ENCODE peak calls at places on chromosomes 3 and 15, in nine cellular contexts. One of them, this sample, is unnamed.

GRCh38 chr15:49908571-49909295 is 210.3 kb downstream of the ATP8B4 start:
- DNase-seq in BJ: no peak
- DNase-seq in GM20000: no peak
- DNase-seq in AG04449: no peak
- DNase-seq in mesothelial cell of epicardium: no peak
- DNase-seq in left ventricle myocardium inferior: no peak
- DNase-seq in A549: no peak
- DNase-seq in AG10803: no peak
- DNase-seq in transverse colon: no peak
- DNase-seq in this sample: no peak

GRCh38 chr15:86178845-86179244 is 99.2 kb downstream of the AGBL1 start:
- DNase-seq in GM20000: no peak
- DNase-seq in AG04449: no peak
- DNase-seq in AG10803: no peak
- DNase-seq in left ventricle myocardium inferior: no peak
- DNase-seq in transverse colon: no peak
- DNase-seq in BJ: no peak
- DNase-seq in mesothelial cell of epicardium: no peak
- DNase-seq in A549: peak; percentile 7
- DNase-seq in this sample: no peak

GRCh38 chr3:136261826-136262225 is 11.7 kb downstream of the PCCB start:
- DNase-seq in BJ: no peak
- DNase-seq in transverse colon: no peak
- DNase-seq in left ventricle myocardium inferior: no peak
- DNase-seq in AG10803: no peak
- DNase-seq in GM20000: no peak
- DNase-seq in A549: no peak
- DNase-seq in mesothelial cell of epicardium: no peak
- DNase-seq in AG04449: no peak
- DNase-seq in this sample: no peak

GRCh38 chr3:119637679-119638525 is 22.5 kb downstream of the POPDC2 start:
- DNase-seq in left ventricle myocardium inferior: no peak
- DNase-seq in AG10803: peak; percentile 90
- DNase-seq in transverse colon: no peak
- DNase-seq in mesothelial cell of epicardium: no peak
- DNase-seq in AG04449: peak; percentile 79
- DNase-seq in BJ: peak; percentile 87
- DNase-seq in GM20000: peak; percentile 30
- DNase-seq in A549: peak; percentile 54
- DNase-seq in this sample: peak; percentile 32

GRCh38 chr3:71225951-71226564 is 357.5 kb downstream of the FOXP1 start:
- DNase-seq in left ventricle myocardium inferior: no peak
- DNase-seq in A549: no peak
- DNase-seq in AG10803: peak; percentile 28
- DNase-seq in transverse colon: no peak
- DNase-seq in AG04449: no peak
- DNase-seq in GM20000: no peak
- DNase-seq in mesothelial cell of epicardium: no peak
- DNase-seq in BJ: no peak
- DNase-seq in this sample: no peak

GRCh38 chr3:105580551-105580950 is 213.8 kb downstream of the ALCAM start:
- DNase-seq in GM20000: no peak
- DNase-seq in AG04449: no peak
- DNase-seq in AG10803: peak; percentile 89
- DNase-seq in mesothelial cell of epicardium: no peak
- DNase-seq in transverse colon: no peak
- DNase-seq in A549: no peak
- DNase-seq in left ventricle myocardium inferior: no peak
- DNase-seq in BJ: no peak
- DNase-seq in this sample: peak; percentile 84

GRCh38 chr3:179452872-179453271 is 1.6 kb upstream of the GNB4 start:
- DNase-seq in AG04449: no peak
- DNase-seq in BJ: no peak
- DNase-seq in mesothelial cell of epicardium: no peak
- DNase-seq in AG10803: peak; percentile 28
- DNase-seq in transverse colon: no peak
- DNase-seq in left ventricle myocardium inferior: no peak
- DNase-seq in GM20000: no peak
- DNase-seq in A549: no peak
- DNase-seq in this sample: no peak

GRCh38 chr15:47443839-47444238 is 273.5 kb upstream of the SEMA6D start:
- DNase-seq in left ventricle myocardium inferior: no peak
- DNase-seq in transverse colon: no peak
- DNase-seq in AG04449: no peak
- DNase-seq in AG10803: no peak
- DNase-seq in BJ: no peak
- DNase-seq in A549: no peak
- DNase-seq in GM20000: no peak
- DNase-seq in mesothelial cell of epicardium: no peak
- DNase-seq in this sample: no peak

GRCh38 chr15:88954431-88955277 is 41.5 kb upstream of the MFGE8 start:
- DNase-seq in BJ: no peak
- DNase-seq in left ventricle myocardium inferior: peak; percentile 59
- DNase-seq in A549: no peak
- DNase-seq in transverse colon: no peak
- DNase-seq in GM20000: no peak
- DNase-seq in AG04449: peak; percentile 23
- DNase-seq in mesothelial cell of epicardium: no peak
- DNase-seq in AG10803: peak; percentile 69
- DNase-seq in this sample: no peak

GRCh38 chr3:172770382-172770781 is 19.9 kb downstream of the ECT2 start:
- DNase-seq in BJ: no peak
- DNase-seq in left ventricle myocardium inferior: no peak
- DNase-seq in transverse colon: no peak
- DNase-seq in AG10803: no peak
- DNase-seq in A549: no peak
- DNase-seq in mesothelial cell of epicardium: no peak
- DNase-seq in GM20000: no peak
- DNase-seq in AG04449: no peak
- DNase-seq in this sample: no peak

GRCh38 chr15:29403778-29404177 is 134.2 kb upstream of the NSMCE3 start:
- DNase-seq in mesothelial cell of epicardium: no peak
- DNase-seq in AG10803: no peak
- DNase-seq in AG04449: no peak
- DNase-seq in A549: peak; percentile 27
- DNase-seq in left ventricle myocardium inferior: no peak
- DNase-seq in transverse colon: no peak
- DNase-seq in BJ: no peak
- DNase-seq in GM20000: no peak
- DNase-seq in this sample: no peak

GRCh38 chr15:42094512-42094963 is at the start of gene PLA2G4D:
- DNase-seq in A549: no peak
- DNase-seq in transverse colon: no peak
- DNase-seq in mesothelial cell of epicardium: no peak
- DNase-seq in GM20000: no peak
- DNase-seq in AG10803: no peak
- DNase-seq in AG04449: no peak
- DNase-seq in left ventricle myocardium inferior: no peak
- DNase-seq in BJ: no peak
- DNase-seq in this sample: no peak

GRCh38 chr3:14863324-14864100 is 44.8 kb downstream of the FGD5 start:
- DNase-seq in mesothelial cell of epicardium: no peak
- DNase-seq in GM20000: no peak
- DNase-seq in left ventricle myocardium inferior: no peak
- DNase-seq in BJ: no peak
- DNase-seq in AG10803: no peak
- DNase-seq in AG04449: no peak
- DNase-seq in transverse colon: no peak
- DNase-seq in A549: no peak
- DNase-seq in this sample: no peak
- TF ChIP-seq CTCF in mesothelial cell of epicardium: no peak
- TF ChIP-seq CTCF in GM20000: no peak
- TF ChIP-seq CTCF in left ventricle myocardium inferior: peak; percentile 45
- TF ChIP-seq CTCF in BJ: peak; percentile 19
- TF ChIP-seq CTCF in AG10803: peak; percentile 22
- TF ChIP-seq CTCF in AG04449: no peak
- TF ChIP-seq CTCF in transverse colon: no peak
- TF ChIP-seq CTCF in A549: no peak
- TF ChIP-seq CTCF in this sample: peak; percentile 10

DNA sequence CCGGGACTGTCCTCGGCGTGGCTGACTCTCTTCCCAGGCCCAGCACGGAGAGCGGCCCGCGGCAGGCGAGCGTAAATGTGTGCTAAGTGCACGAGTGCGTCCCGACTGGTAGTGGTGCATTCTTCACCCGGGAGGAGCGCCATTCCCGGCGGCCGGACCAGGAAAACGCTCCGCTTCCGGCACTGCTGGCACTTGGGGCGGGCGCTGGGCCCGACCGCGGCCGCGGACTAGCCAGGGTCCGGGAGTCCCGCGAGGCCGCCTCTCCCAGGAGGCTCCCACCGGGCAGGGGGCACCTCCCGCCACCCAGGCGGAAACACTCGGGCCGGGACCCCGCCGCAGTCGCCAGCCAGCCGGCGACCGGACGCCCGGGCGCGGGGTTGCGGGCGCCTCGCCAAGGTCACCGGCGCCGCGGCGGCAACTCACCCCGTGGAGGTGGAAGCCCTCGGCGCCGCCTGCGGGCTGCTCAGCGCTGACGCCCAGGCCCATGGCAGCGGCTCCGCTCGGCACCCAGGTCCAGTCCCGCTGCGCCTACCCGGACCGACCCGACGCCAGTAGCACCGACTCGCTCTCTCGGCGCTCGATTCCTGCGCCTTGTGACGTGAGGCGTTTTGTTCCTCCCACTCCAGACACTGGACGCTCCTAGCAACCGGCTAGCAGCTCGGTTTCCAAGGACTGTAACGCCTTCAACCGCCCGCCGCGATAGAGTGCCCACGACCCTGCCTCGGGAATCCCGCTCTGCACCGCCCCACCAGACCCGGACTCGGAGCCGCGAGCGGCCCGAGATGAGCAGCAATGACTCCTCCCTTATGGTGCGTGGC is at the start of the genes GORASP1 and TTC21A:
- DNase-seq in BJ: peak; percentile 41
- DNase-seq in left ventricle myocardium inferior: peak; percentile 90
- DNase-seq in GM20000: peak; percentile 89
- DNase-seq in mesothelial cell of epicardium: peak; percentile 83
- DNase-seq in transverse colon: peak; percentile 91
- DNase-seq in AG04449: no peak
- DNase-seq in A549: peak; percentile 82
- DNase-seq in AG10803: peak; percentile 86
- DNase-seq in this sample: peak; percentile 63
- TF ChIP-seq CTCF in BJ: no peak
- TF ChIP-seq CTCF in left ventricle myocardium inferior: peak; percentile 21
- TF ChIP-seq CTCF in GM20000: no peak
- TF ChIP-seq CTCF in mesothelial cell of epicardium: no peak
- TF ChIP-seq CTCF in transverse colon: no peak
- TF ChIP-seq CTCF in AG04449: peak; percentile 1
- TF ChIP-seq CTCF in A549: no peak
- TF ChIP-seq CTCF in AG10803: peak; percentile 5
- TF ChIP-seq CTCF in this sample: no peak

DNA sequence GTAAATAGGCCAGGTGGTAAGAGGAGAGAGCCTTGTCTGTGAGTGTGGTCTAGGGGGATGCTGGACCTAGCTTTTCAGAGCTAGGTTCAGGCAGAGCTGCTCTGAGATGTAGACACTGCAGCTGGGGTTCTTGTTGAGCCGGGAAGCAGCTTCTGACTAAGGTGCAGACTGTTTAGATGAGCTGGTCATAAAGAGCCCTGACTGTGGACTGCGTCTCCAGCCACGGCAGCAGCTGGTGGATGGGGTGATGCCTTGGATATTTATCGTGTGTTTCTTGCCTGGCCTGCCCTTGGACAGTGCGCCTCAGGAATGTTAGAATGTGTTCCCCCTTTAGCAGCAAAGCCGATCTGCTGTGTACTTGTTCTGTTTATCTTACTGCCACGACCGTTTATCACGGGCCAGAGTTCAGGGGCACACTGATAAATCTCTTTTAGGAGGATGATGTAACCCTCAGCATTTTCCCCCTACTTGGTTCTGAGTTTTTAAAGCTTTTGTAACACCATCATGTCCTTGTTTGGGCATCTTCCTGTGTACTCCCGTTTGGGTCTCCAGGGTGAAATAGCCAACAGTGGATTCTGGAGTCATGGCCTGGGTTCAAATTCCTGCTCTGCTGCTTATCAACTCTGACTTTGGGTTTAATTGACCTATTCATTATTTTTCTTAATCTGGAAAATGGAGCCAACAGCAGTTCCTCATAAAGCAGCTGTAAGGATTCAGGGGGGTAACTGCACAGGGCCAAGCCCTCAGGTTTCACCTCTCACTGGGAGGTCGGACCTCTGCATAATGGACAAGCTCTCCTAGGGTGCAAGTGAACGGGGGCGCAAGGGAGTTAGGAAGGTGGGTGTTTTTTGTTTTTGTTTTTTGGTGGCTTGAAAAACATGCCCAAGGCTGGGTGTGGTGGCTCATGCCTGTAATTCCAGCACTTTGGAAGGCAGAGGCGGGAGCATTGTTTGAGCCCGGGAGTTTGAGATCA is 51.4 kb downstream of the FLNB start:
- DNase-seq in GM20000: no peak
- DNase-seq in mesothelial cell of epicardium: no peak
- DNase-seq in left ventricle myocardium inferior: no peak
- DNase-seq in AG04449: peak; percentile 88
- DNase-seq in transverse colon: peak; percentile 64
- DNase-seq in AG10803: peak; percentile 94
- DNase-seq in BJ: peak; percentile 76
- DNase-seq in A549: peak; percentile 82
- DNase-seq in this sample: no peak
- TF ChIP-seq CTCF in GM20000: no peak
- TF ChIP-seq CTCF in mesothelial cell of epicardium: no peak
- TF ChIP-seq CTCF in left ventricle myocardium inferior: no peak
- TF ChIP-seq CTCF in AG04449: no peak
- TF ChIP-seq CTCF in transverse colon: no peak
- TF ChIP-seq CTCF in AG10803: no peak
- TF ChIP-seq CTCF in BJ: no peak
- TF ChIP-seq CTCF in A549: no peak
- TF ChIP-seq CTCF in this sample: no peak

GRCh38 chr3:53495091-53495517 is 693 bp downstream of the CACNA1D start:
- DNase-seq in transverse colon: no peak
- DNase-seq in mesothelial cell of epicardium: no peak
- DNase-seq in left ventricle myocardium inferior: no peak
- DNase-seq in BJ: no peak
- DNase-seq in AG04449: no peak
- DNase-seq in AG10803: no peak
- DNase-seq in GM20000: no peak
- DNase-seq in A549: no peak
- DNase-seq in this sample: no peak

GRCh38 chr3:53495518-53496501 is 1.4 kb downstream of the CACNA1D start:
- DNase-seq in left ventricle myocardium inferior: no peak
- DNase-seq in AG10803: no peak
- DNase-seq in A549: no peak
- DNase-seq in transverse colon: peak; percentile 17
- DNase-seq in mesothelial cell of epicardium: peak; percentile 45
- DNase-seq in BJ: no peak
- DNase-seq in GM20000: peak; percentile 58
- DNase-seq in AG04449: no peak
- DNase-seq in this sample: no peak

GRCh38 chr3:53493618-53493996 is 804 bp upstream of the CACNA1D start:
- DNase-seq in AG04449: no peak
- DNase-seq in GM20000: no peak
- DNase-seq in transverse colon: no peak
- DNase-seq in left ventricle myocardium inferior: no peak
- DNase-seq in A549: no peak
- DNase-seq in BJ: no peak
- DNase-seq in AG10803: no peak
- DNase-seq in mesothelial cell of epicardium: no peak
- DNase-seq in this sample: no peak

GRCh38 chr3:53496984-53497383 is 2.6 kb downstream of the CACNA1D start:
- DNase-seq in BJ: no peak
- DNase-seq in transverse colon: no peak
- DNase-seq in A549: no peak
- DNase-seq in left ventricle myocardium inferior: no peak
- DNase-seq in AG10803: no peak
- DNase-seq in mesothelial cell of epicardium: no peak
- DNase-seq in GM20000: no peak
- DNase-seq in AG04449: no peak
- DNase-seq in this sample: no peak

GRCh38 chr3:53493997-53494791 is at the start of gene CACNA1D:
- DNase-seq in mesothelial cell of epicardium: peak; percentile 61
- DNase-seq in A549: no peak
- DNase-seq in BJ: no peak
- DNase-seq in transverse colon: peak; percentile 82
- DNase-seq in AG10803: no peak
- DNase-seq in GM20000: peak; percentile 62
- DNase-seq in left ventricle myocardium inferior: no peak
- DNase-seq in AG04449: no peak
- DNase-seq in this sample: no peak
- TF ChIP-seq CTCF in mesothelial cell of epicardium: no peak
- TF ChIP-seq CTCF in A549: no peak
- TF ChIP-seq CTCF in BJ: no peak
- TF ChIP-seq CTCF in transverse colon: no peak
- TF ChIP-seq CTCF in AG10803: no peak
- TF ChIP-seq CTCF in GM20000: no peak
- TF ChIP-seq CTCF in left ventricle myocardium inferior: no peak
- TF ChIP-seq CTCF in AG04449: no peak
- TF ChIP-seq CTCF in this sample: no peak

This sample was measured in AG09319.